ENCODE peak calls at places on chromosomes 16 and 17, in seven cellular contexts. R is WTC11, N is lower leg skin, Z is mucosa of gallbladder, W is IMR-90, F is kidney tubule cell, E is activated T-cell treated with anti-CD3 and anti-CD28 coated beads for 4 hours. G is an unnamed sample.

GRCh38 chr17:64732336-64733006 is 70.4 kb upstream of the SMURF2 start:
- DNase-seq in R (no peak), N (peak; percentile 82), Z (no peak), W (peak; percentile 81), F (peak; percentile 77), E (no peak), G (no peak)

GRCh38 chr16:48479319-48479718 is 94.1 kb upstream of the SIAH1 start:
- DNase-seq in R (no peak), N (no peak), Z (no peak), W (no peak), F (no peak), E (no peak), G (no peak)

GRCh38 chr17:57422574-57423164 is 166.3 kb downstream of the MSI2 start:
- DNase-seq in R (no peak), N (no peak), Z (no peak), W (peak; percentile 57), F (peak; percentile 78), E (no peak), G (no peak)

GRCh38 chr17:35449371-35449931 is 885 bp upstream of the SLFN13 start:
- DNase-seq in R (peak; percentile 43), N (peak; percentile 87), Z (no peak), W (no peak), F (peak; percentile 28), E (no peak), G (peak; percentile 86)

GRCh38 chr17:41835800-41836549 is at the start of gene NT5C3B:
- DNase-seq in R (peak; percentile 60), N (peak; percentile 91), Z (peak; percentile 40), W (no peak), F (peak; percentile 70), E (peak; percentile 24), G (peak; percentile 88)

GRCh38 chr17:72030067-72030899 is 90.5 kb upstream of the SOX9 start:
- DNase-seq in R (peak; percentile 82), N (peak; percentile 87), Z (peak; percentile 34), W (peak; percentile 61), F (peak; percentile 70), E (no peak), G (no peak)

GRCh38 chr16:81499576-81500380 is 55.2 kb downstream of the CMIP start:
- DNase-seq in R (no peak), N (no peak), Z (no peak), W (no peak), F (no peak), E (no peak), G (peak; percentile 60)

GRCh38 chr17:57572062-57572461 is 173.0 kb downstream of the CCDC182 start:
- DNase-seq in R (no peak), N (no peak), Z (no peak), W (no peak), F (no peak), E (no peak), G (no peak)

GRCh38 chr16:85556456-85557082 is 56.6 kb upstream of the GSE1 start:
- DNase-seq in R (peak; percentile 65), N (no peak), Z (no peak), W (no peak), F (peak; percentile 65), E (peak; percentile 49), G (peak; percentile 93)

GRCh38 chr17:33310296-33310695 is 17.2 kb upstream of the ASIC2 start:
- DNase-seq in R (no peak), N (no peak), Z (peak; percentile 76), W (no peak), F (no peak), E (no peak), G (no peak)

GRCh38 chr17:59666235-59666634 is 41.0 kb downstream of the PTRH2 start:
- DNase-seq in R (no peak), N (no peak), Z (no peak), W (no peak), F (no peak), E (no peak), G (no peak)

GRCh38 chr17:8288336-8289102 is at the start of gene RANGRF:
- DNase-seq in R (peak; percentile 90), N (peak; percentile 98), Z (peak; percentile 92), W (peak; percentile 75), F (peak; percentile 80), E (peak; percentile 71), G (peak; percentile 96)

GRCh38 chr16:27515874-27516353 is 33.8 kb downstream of the GTF3C1 start:
- DNase-seq in R (peak; percentile 62), N (no peak), Z (no peak), W (no peak), F (peak; percentile 28), E (no peak), G (peak; percentile 36)

GRCh38 chr17:42131232-42131631 is 8.6 kb downstream of the HSPB9 start:
- DNase-seq in R (no peak), N (no peak), Z (no peak), W (no peak), F (no peak), E (no peak), G (no peak)

GRCh38 chr17:62592305-62593099 is 35.0 kb upstream of the MRC2 start:
- DNase-seq in R (no peak), N (no peak), Z (no peak), W (peak; percentile 43), F (no peak), E (no peak), G (no peak)

GRCh38 chr17:2232244-2232638 is 71.3 kb downstream of the SMG6 start:
- DNase-seq in R (no peak), N (no peak), Z (no peak), W (peak; percentile 96), F (peak; percentile 72), E (no peak), G (no peak)

GRCh38 chr16:57383276-57384247 is 11.3 kb downstream of the CX3CL1 start:
- DNase-seq in R (no peak), N (peak; percentile 82), Z (peak; percentile 42), W (peak; percentile 36), F (peak; percentile 50), E (no peak), G (no peak)

GRCh38 chr16:30528799-30529457 is 2.6 kb upstream of the ZNF768 start:
- DNase-seq in R (no peak), N (no peak), Z (no peak), W (no peak), F (no peak), E (no peak), G (no peak)

GRCh38 chr16:89826531-89827382 is 1.5 kb upstream of the SPIRE2 start:
- DNase-seq in R (no peak), N (no peak), Z (no peak), W (no peak), F (no peak), E (no peak), G (no peak)

GRCh38 chr17:77834170-77835115 is 124.1 kb upstream of the TNRC6C start:
- DNase-seq in R (no peak), N (no peak), Z (peak; percentile 79), W (peak; percentile 86), F (peak; percentile 85), E (peak; percentile 38), G (peak; percentile 82)

GRCh38 chr16:22318690-22319358 is 21.6 kb downstream of the POLR3E start:
- DNase-seq in R (peak; percentile 81), N (peak; percentile 79), Z (no peak), W (peak; percentile 22), F (peak; percentile 51), E (peak; percentile 53), G (peak; percentile 86)

GRCh38 chr17:43556292-43556691 is 10.2 kb upstream of the ETV4 start:
- DNase-seq in R (no peak), N (peak; percentile 88), Z (peak; percentile 43), W (peak; percentile 29), F (peak; percentile 29), E (no peak), G (no peak)

GRCh38 chr17:48002208-48002919 is 31.5 kb downstream of the CDK5RAP3 start:
- DNase-seq in R (no peak), N (no peak), Z (no peak), W (peak; percentile 87), F (peak; percentile 95), E (no peak), G (no peak)

GRCh38 chr17:48723555-48724239 is 712 bp downstream of the PRAC2 start:
- DNase-seq in R (peak; percentile 76), N (peak; percentile 92), Z (no peak), W (no peak), F (no peak), E (no peak), G (no peak)

GRCh38 chr17:46770439-46770817 is 48.1 kb downstream of the WNT3 start:
- DNase-seq in R (no peak), N (no peak), Z (no peak), W (no peak), F (no peak), E (no peak), G (no peak)

GRCh38 chr16:86030116-86030515 is 131.2 kb downstream of the IRF8 start:
- DNase-seq in R (no peak), N (peak; percentile 52), Z (no peak), W (no peak), F (no peak), E (no peak), G (no peak)

GRCh38 chr17:64216030-64216384 is 47.1 kb downstream of the TEX2 start:
- DNase-seq in R (no peak), N (no peak), Z (no peak), W (peak; percentile 69), F (peak; percentile 12), E (no peak), G (no peak)

GRCh38 chr16:9138021-9138680 is 46.7 kb downstream of the HAPSTR1 start:
- DNase-seq in R (no peak), N (no peak), Z (no peak), W (no peak), F (no peak), E (no peak), G (peak; percentile 58)

GRCh38 chr16:82651921-82652601 is 25.3 kb downstream of the CDH13 start:
- DNase-seq in R (no peak), N (no peak), Z (no peak), W (no peak), F (no peak), E (no peak), G (no peak)

GRCh38 chr17:17447264-17447663 is 29.5 kb upstream of the MED9 start:
- DNase-seq in R (no peak), N (peak; percentile 84), Z (no peak), W (no peak), F (no peak), E (no peak), G (no peak)

GRCh38 chr16:1487395-1488053 is 1.2 kb downstream of the PTX4 start:
- DNase-seq in R (no peak), N (no peak), Z (no peak), W (no peak), F (no peak), E (no peak), G (peak; percentile 80)

GRCh38 chr16:22022151-22022550 is 14.2 kb downstream of the MOSMO start:
- DNase-seq in R (no peak), N (no peak), Z (no peak), W (no peak), F (no peak), E (no peak), G (no peak)

GRCh38 chr16:48611329-48612137 is 1.6 kb upstream of the N4BP1 start:
- DNase-seq in R (peak; percentile 21), N (peak; percentile 85), Z (no peak), W (no peak), F (peak; percentile 60), E (peak; percentile 40), G (peak; percentile 93)

GRCh38 chr16:28212532-28212873 is 738 bp upstream of the XPO6 start:
- DNase-seq in R (no peak), N (no peak), Z (no peak), W (peak; percentile 26), F (peak; percentile 41), E (no peak), G (no peak)

GRCh38 chr17:61689610-61690180 is 98.7 kb upstream of the NACA2 start:
- DNase-seq in R (no peak), N (no peak), Z (no peak), W (peak; percentile 41), F (peak; percentile 48), E (no peak), G (no peak)

GRCh38 chr17:13204607-13205237 is 186.9 kb upstream of the ELAC2 start:
- DNase-seq in R (no peak), N (no peak), Z (no peak), W (no peak), F (no peak), E (no peak), G (no peak)

GRCh38 chr17:79414520-79415065 is 196.3 kb downstream of the RBFOX3 start:
- DNase-seq in R (no peak), N (no peak), Z (no peak), W (no peak), F (no peak), E (no peak), G (no peak)

GRCh38 chr17:48818361-48818841 is 1.4 kb upstream of the TTLL6 start:
- DNase-seq in R (peak; percentile 72), N (no peak), Z (no peak), W (no peak), F (no peak), E (no peak), G (no peak)